ENCODE peak calls at places on chromosomes 5 and 9, in five cellular contexts. R is stomach, P is spleen, I is A549, B is transverse colon. U is an unnamed sample.
A peak's percentile ranks its signal among the peaks of the same experiment; 100 is the strongest.

GRCh38 chr9:71322311-71322710 is 200.9 kb upstream of the TRPM3 start:
- DNase-seq in R (no peak), P (no peak), I (no peak), B (no peak), U (no peak)

GRCh38 chr5:23655674-23656073 is 148.3 kb downstream of the PRDM9 start:
- DNase-seq in R (no peak), P (no peak), I (no peak), B (no peak), U (no peak)

GRCh38 chr5:135151256-135151655 is 117.2 kb upstream of the PITX1 start:
- DNase-seq in R (no peak), P (no peak), I (no peak), B (no peak), U (no peak)

GRCh38 chr5:65366655-65367054 is 115.1 kb downstream of the ADAMTS6 start:
- DNase-seq in R (no peak), P (no peak), I (no peak), B (no peak), U (peak; percentile 13)

GRCh38 chr9:2676466-2676865 is 40.8 kb upstream of the KCNV2 start:
- DNase-seq in R (peak; percentile 41), P (no peak), I (no peak), B (no peak), U (peak; percentile 18)

GRCh38 chr9:90801507-90802289 is at the start of gene SYK:
- DNase-seq in R (peak; percentile 79), P (peak; percentile 96), I (no peak), B (peak; percentile 87), U (peak; percentile 80)

GRCh38 chr5:150651924-150652688 is 8.9 kb upstream of the MYOZ3 start:
- DNase-seq in R (no peak), P (no peak), I (no peak), B (no peak), U (no peak)

GRCh38 chr5:37417347-37417746 is 38.2 kb downstream of the WDR70 start:
- DNase-seq in R (no peak), P (no peak), I (no peak), B (no peak), U (no peak)

GRCh38 chr9:111959960-111960359 is 63.3 kb downstream of the UGCG start:
- DNase-seq in R (no peak), P (no peak), I (no peak), B (no peak), U (no peak)

GRCh38 chr5:141855265-141856029 is 22.8 kb downstream of the PCDH1 start:
- DNase-seq in R (peak; percentile 57), P (no peak), I (no peak), B (no peak), U (peak; percentile 63)

GRCh38 chr9:134398756-134399155 is 72.5 kb downstream of the RXRA start:
- DNase-seq in R (no peak), P (no peak), I (no peak), B (no peak), U (no peak)

GRCh38 chr5:56099346-56099745 is 104.6 kb upstream of the IL6ST start:
- DNase-seq in R (no peak), P (no peak), I (no peak), B (no peak), U (no peak)

GRCh38 chr5:123610665-123611406 is 98.9 kb downstream of the CSNK1G3 start:
- DNase-seq in R (no peak), P (no peak), I (peak; percentile 15), B (no peak), U (no peak)

GRCh38 chr5:159657766-159658165 is 258.5 kb upstream of the ADRA1B start:
- DNase-seq in R (no peak), P (no peak), I (no peak), B (no peak), U (no peak)

GRCh38 chr9:136631038-136632000 is 31.4 kb upstream of the EGFL7 start:
- DNase-seq in R (peak; percentile 81), P (peak; percentile 92), I (peak; percentile 80), B (peak; percentile 83), U (peak; percentile 77)

GRCh38 chr5:78905084-78905938 is 79.8 kb downstream of the ARSB start:
- DNase-seq in R (no peak), P (no peak), I (no peak), B (no peak), U (no peak)

GRCh38 chr9:127783111-127783621 is 2.7 kb upstream of the CDK9 start:
- DNase-seq in R (peak; percentile 57), P (peak; percentile 96), I (no peak), B (peak; percentile 70), U (peak; percentile 40)

GRCh38 chr9:114343471-114344187 is 14.0 kb downstream of the ORM2 start:
- DNase-seq in R (no peak), P (peak; percentile 47), I (no peak), B (no peak), U (no peak)

GRCh38 chr5:83474986-83475385 is 3.4 kb downstream of the VCAN start:
- DNase-seq in R (no peak), P (no peak), I (no peak), B (no peak), U (no peak)

GRCh38 chr5:133247881-133248642 is 196.2 kb downstream of the HSPA4 start:
- DNase-seq in R (no peak), P (peak; percentile 73), I (peak; percentile 73), B (no peak), U (peak; percentile 5)

GRCh38 chr9:131330814-131331600 is 41.5 kb downstream of the PLPP7 start:
- DNase-seq in R (no peak), P (peak; percentile 63), I (no peak), B (no peak), U (no peak)

GRCh38 chr9:105067895-105068580 is 140.1 kb upstream of the ABCA1 start:
- DNase-seq in R (no peak), P (no peak), I (no peak), B (no peak), U (no peak)

GRCh38 chr9:31601666-31602065 is 782.8 kb upstream of the ACO1 start:
- DNase-seq in R (no peak), P (no peak), I (no peak), B (no peak), U (no peak)

GRCh38 chr9:122526602-122527001 is 491 bp downstream of the OR1N1 start:
- DNase-seq in R (no peak), P (no peak), I (no peak), B (no peak), U (no peak)

DNA sequence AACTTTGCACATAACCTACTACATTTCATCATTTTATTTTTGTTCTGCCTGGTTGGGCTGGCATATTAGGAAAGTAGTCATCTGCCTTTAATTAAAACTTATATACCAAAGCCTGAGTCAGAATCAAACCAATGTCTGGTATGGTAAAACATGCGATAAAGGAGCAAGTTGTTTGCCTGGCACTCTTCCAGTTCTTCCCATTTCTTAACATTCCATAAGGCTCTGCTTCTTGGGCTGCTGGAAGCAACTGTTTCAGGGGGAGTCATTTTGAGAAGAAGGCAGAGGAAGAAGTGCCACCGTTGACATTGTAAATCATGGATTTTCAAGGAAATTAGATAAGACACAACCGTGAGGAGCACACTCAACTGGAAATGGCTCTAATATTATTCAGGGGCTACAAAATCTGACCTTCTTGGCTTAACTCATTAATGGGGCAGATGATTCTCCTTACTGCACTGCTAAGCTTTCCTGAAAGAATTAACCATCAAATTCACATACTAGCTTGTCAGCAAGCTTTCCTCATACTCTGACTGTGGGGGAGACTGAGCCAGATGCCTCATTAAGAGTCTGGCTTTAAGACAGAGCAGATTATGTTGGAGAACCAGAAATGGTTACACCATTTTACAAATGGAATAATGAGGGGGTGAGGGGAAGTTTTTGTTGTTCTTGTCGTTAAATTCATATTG is 391.0 kb downstream of the TMEM232 start:
- DNase-seq in R (no peak), P (no peak), I (no peak), B (no peak), U (no peak)
- TF ChIP-seq POLR2A in R (no peak), P (no peak), I (no peak), B (no peak), U (no peak)

DNA sequence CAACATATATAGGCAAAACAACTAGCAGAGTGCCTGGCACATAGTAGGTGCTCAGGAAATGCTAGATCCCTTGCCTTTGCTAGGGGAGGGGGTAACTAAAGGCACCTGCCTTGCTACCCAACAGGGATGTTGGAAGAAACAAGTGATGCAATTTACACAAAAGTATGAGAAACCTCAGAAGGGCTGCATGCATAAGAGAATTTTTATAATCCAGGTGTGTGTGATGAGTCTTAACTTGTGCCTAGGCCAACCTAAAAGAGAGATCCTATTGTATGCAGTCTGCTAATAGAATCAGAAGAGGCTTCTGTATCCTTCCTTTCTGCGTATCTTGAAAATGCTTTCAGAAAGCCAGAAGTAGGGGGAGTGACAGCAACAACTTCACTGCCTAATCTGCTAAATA is 135.9 kb downstream of the SLIT3 start:
- DNase-seq in R (no peak), P (no peak), I (no peak), B (no peak), U (no peak)
- H3K27ac ChIP-seq in R (no peak overlapping the region), P (no peak overlapping the region), I (peak overlapping the region; percentile 80), B (no peak overlapping the region), U (no peak overlapping the region)

GRCh38 chr9:128917151-128917849 is 3.5 kb upstream of the PHYHD1 start:
- DNase-seq in R (peak; percentile 88), P (no peak), I (no peak), B (peak; percentile 73), U (peak; percentile 94)
- TF ChIP-seq POLR2A in R (no peak), P (no peak), I (no peak), B (no peak), U (peak; percentile 78)

GRCh38 chr5:139684350-139684880 is 36.3 kb downstream of the CXXC5 start:
- DNase-seq in R (no peak), P (no peak), I (no peak), B (no peak), U (no peak)

GRCh38 chr5:139686919-139687421 is 38.8 kb downstream of the CXXC5 start:
- DNase-seq in R (no peak), P (no peak), I (no peak), B (no peak), U (no peak)

GRCh38 chr5:139684881-139685749 is 37.0 kb downstream of the CXXC5 start:
- DNase-seq in R (peak; percentile 75), P (no peak), I (no peak), B (no peak), U (no peak)

GRCh38 chr5:139686356-139686918 is 38.3 kb downstream of the CXXC5 start:
- DNase-seq in R (no peak), P (no peak), I (no peak), B (no peak), U (no peak)

DNA sequence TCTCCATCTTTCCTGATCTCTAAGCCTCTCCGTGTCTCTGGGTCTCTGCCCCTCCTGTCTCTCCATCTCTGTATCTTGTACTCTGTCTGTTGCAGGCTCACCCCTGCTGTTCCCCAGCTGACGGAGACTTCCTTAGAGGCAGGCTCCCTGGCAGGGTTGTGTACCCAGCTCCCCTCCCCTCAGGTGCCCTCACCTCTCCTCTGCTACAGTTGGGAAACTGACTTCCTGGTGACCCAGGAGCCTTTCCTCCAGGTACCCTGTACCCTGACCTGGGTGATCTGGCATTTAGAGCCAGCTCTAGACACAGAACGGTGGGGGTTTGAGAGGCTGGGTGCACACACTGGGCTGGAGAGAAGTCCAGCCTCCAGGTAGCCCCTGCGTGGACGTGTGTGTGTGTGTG is 37.7 kb downstream of the CXXC5 start:
- DNase-seq in R (no peak), P (no peak), I (no peak), B (no peak), U (no peak)
- H3K27ac ChIP-seq in R (peak overlapping the region; percentile 69), P (no peak overlapping the region), I (no peak overlapping the region), B (no peak overlapping the region), U (no peak overlapping the region)

DNA sequence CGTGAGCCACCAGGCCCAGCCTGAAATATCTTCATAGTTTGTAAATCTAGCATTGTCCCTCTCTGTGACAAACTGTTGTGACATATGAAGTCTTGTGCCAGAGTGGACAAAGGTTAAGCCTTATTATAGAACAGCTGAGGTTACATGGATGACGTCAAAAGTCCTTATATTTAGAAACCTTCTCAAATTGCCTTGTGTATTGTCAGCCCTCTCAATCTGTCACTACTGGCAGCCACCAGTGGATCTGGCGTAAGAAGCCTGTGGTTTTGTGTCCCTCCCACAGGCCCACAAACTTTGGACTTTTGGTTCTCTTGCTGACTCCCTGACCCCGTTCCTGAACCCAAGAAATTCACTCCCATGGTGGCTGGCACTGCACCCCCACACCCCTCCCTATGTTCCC is 79.5 kb upstream of the CCDC112 start:
- DNase-seq in R (no peak), P (no peak), I (no peak), B (peak; percentile 22), U (no peak)
- TF ChIP-seq POLR2A in R (no peak), P (no peak), I (no peak), B (no peak), U (no peak)